ENCODE peak calls at places on chromosomes 3 and 15, in six cellular contexts. U is suprapubic skin; H is CD4-positive, alpha-beta T cell; A is HAP-1; B is fibroblast of lung; N is cardiac muscle cell. F is an unnamed sample.

GRCh38 chr15:71725215-71725955 is 85.0 kb upstream of the NR2E3 start:
- DNase-seq in N (no peak), H (no peak), B (peak; percentile 68), U (no peak), A (no peak), F (no peak)

GRCh38 chr3:141979050-141979671 is 102.7 kb downstream of the ATP1B3 start:
- DNase-seq in H (no peak), N (no peak), B (peak; percentile 74), U (no peak), A (no peak), F (no peak)

GRCh38 chr3:14680716-14681115 is 5.8 kb downstream of the C3orf20 start:
- DNase-seq in A (no peak), H (no peak), N (no peak), B (peak; percentile 8), U (no peak), F (no peak)

GRCh38 chr3:123883656-123884257 is 375 bp downstream of the MYLK start:
- DNase-seq in N (peak; percentile 34), B (peak; percentile 24), A (peak; percentile 37), H (no peak), U (no peak), F (no peak)

GRCh38 chr15:51310064-51310463 is 28.3 kb downstream of the CYP19A1 start:
- DNase-seq in B (peak; percentile 76), H (no peak), N (no peak), A (no peak), U (no peak), F (no peak)

GRCh38 chr15:30065025-30065801 is 17.5 kb upstream of the GOLGA8J start:
- DNase-seq in H (no peak), N (no peak), A (no peak), B (peak; percentile 69), U (no peak), F (no peak)

GRCh38 chr3:25427155-25428002 is 684 bp upstream of the RARB start:
- DNase-seq in B (peak; percentile 47), A (no peak), U (no peak), H (no peak), N (peak; percentile 27), F (no peak)

GRCh38 chr3:135216659-135217058 is 421.6 kb downstream of the EPHB1 start:
- DNase-seq in B (no peak), N (no peak), H (no peak), A (no peak), U (no peak), F (no peak)

GRCh38 chr15:69036856-69037255 is 22.4 kb downstream of the NOX5 start:
- DNase-seq in B (no peak), U (no peak), H (no peak), A (no peak), N (no peak), F (no peak)

GRCh38 chr3:159130108-159130507 is 328.3 kb downstream of the MFSD1 start:
- DNase-seq in U (no peak), H (no peak), B (no peak), A (no peak), N (no peak), F (no peak)

GRCh38 chr3:13500133-13500885 is 20.2 kb downstream of the HDAC11 start:
- DNase-seq in N (peak; percentile 56), H (no peak), A (no peak), U (peak; percentile 49), B (no peak), F (no peak)

GRCh38 chr15:41919954-41920538 is 26.2 kb upstream of the SPTBN5 start:
- DNase-seq in H (no peak), U (no peak), B (peak; percentile 95), N (no peak), A (no peak), F (no peak)

GRCh38 chr3:128487813-128488635 is 5.0 kb downstream of the GATA2 start:
- DNase-seq in H (no peak), A (peak; percentile 87), U (peak; percentile 84), N (peak; percentile 96), B (peak; percentile 64), F (peak; percentile 71)

GRCh38 chr3:128490650-128491070 is 2.3 kb downstream of the GATA2 start:
- DNase-seq in B (no peak), A (no peak), N (no peak), H (no peak), U (no peak), F (no peak)

GRCh38 chr3:128488636-128488994 is 4.4 kb downstream of the GATA2 start:
- DNase-seq in U (no peak), N (no peak), A (peak; percentile 52), B (no peak), H (no peak), F (no peak)

GRCh38 chr3:128489860-128490649 is 2.9 kb downstream of the GATA2 start:
- DNase-seq in A (no peak), H (peak; percentile 15), B (no peak), N (peak; percentile 79), U (peak; percentile 61), F (peak; percentile 82)

GRCh38 chr3:128488995-128489859 is 3.8 kb downstream of the GATA2 start:
- DNase-seq in N (peak; percentile 59), U (peak; percentile 69), A (peak; percentile 70), B (no peak), H (no peak), F (peak; percentile 79)
- H3K27me3 ChIP-seq in N (peaks cover 93% of the 10 kb centered on the region), U (peaks cover 100% of the 10 kb centered on the region), A (no peaks in the 10 kb centered on the region), B (peaks cover 51% of the 10 kb centered on the region), H (peaks cover 98% of the 10 kb centered on the region), F (peaks cover 100% of the 10 kb centered on the region)

GRCh38 chr3:36679384-36680200 is 84.8 kb downstream of the DCLK3 start:
- DNase-seq in N (no peak), B (peak; percentile 93), H (no peak), U (no peak), A (no peak), F (no peak)
- H3K9me3 ChIP-seq in N (no peaks in the 10 kb centered on the region), B (no peaks in the 10 kb centered on the region), H (peaks cover 27% of the 10 kb centered on the region), U (peaks cover 20% of the 10 kb centered on the region), A (no peaks in the 10 kb centered on the region), F (no peaks in the 10 kb centered on the region)

GRCh38 chr15:57671636-57672035 is 34.9 kb upstream of the POLR2M start:
- DNase-seq in B (no peak), A (no peak), N (no peak), H (no peak), U (no peak), F (no peak)
- H3K27me3 ChIP-seq in B (no peaks in the 10 kb centered on the region), A (peaks cover 85% of the 10 kb centered on the region), N (no peaks in the 10 kb centered on the region), H (no peaks in the 10 kb centered on the region), U (no peaks in the 10 kb centered on the region), F (no peaks in the 10 kb centered on the region)

GRCh38 chr15:63396546-63396939 is 14.9 kb upstream of the CA12 start:
- DNase-seq in A (peak; percentile 100), H (no peak), U (no peak), N (no peak), B (no peak), F (no peak)
- H3K9me3 ChIP-seq in A (no peaks in the 10 kb centered on the region), H (no peaks in the 10 kb centered on the region), U (no peaks in the 10 kb centered on the region), N (no peaks in the 10 kb centered on the region), B (no peaks in the 10 kb centered on the region), F (no peaks in the 10 kb centered on the region)

GRCh38 chr3:79651536-79652065 is 116.2 kb downstream of the ROBO1 start:
- DNase-seq in A (no peak), B (no peak), H (no peak), N (no peak), U (no peak), F (no peak)
- H3K27me3 ChIP-seq in A (no peaks in the 10 kb centered on the region), B (no peaks in the 10 kb centered on the region), H (no peaks in the 10 kb centered on the region), N (no peaks in the 10 kb centered on the region), U (no peaks in the 10 kb centered on the region), F (no peaks in the 10 kb centered on the region)